ENCODE peak calls at places on chromosomes 11 and 22, in four cellular contexts. Z is K562, T is H1, N is HepG2. Q is an unnamed sample.

GRCh38 chr22:40415531-40416266 is 45.3 kb downstream of the SGSM3 start:
- DNase-seq in Z (no peak), T (no peak), N (no peak), Q (no peak)

GRCh38 chr11:120134106-120134930 is 3.6 kb downstream of the TRIM29 start:
- DNase-seq in Z (no peak), T (no peak), N (no peak), Q (no peak)

GRCh38 chr11:293852-294661 is 5.1 kb downstream of the PGGHG start:
- DNase-seq in Z (no peak), T (no peak), N (no peak), Q (no peak)

GRCh38 chr11:62143727-62144126 is 19.9 kb downstream of the INCENP start:
- DNase-seq in Z (no peak), T (no peak), N (no peak), Q (no peak)

GRCh38 chr11:78731008-78731407 is 156.3 kb upstream of the NARS2 start:
- DNase-seq in Z (no peak), T (no peak), N (peak), Q (no peak)

GRCh38 chr11:22049276-22049675 is 143.6 kb upstream of the ANO5 start:
- DNase-seq in Z (no peak), T (no peak), N (no peak), Q (no peak)

GRCh38 chr22:46796566-46797195 is 34.2 kb downstream of the TBC1D22A start:
- DNase-seq in Z (no peak), T (no peak), N (no peak), Q (no peak)

GRCh38 chr22:47807506-47807905 is 1045.1 kb downstream of the TBC1D22A start:
- DNase-seq in Z (no peak), T (no peak), N (no peak), Q (no peak)

GRCh38 chr11:20078846-20079245 is 81.4 kb downstream of the DBX1 start:
- DNase-seq in Z (no peak), T (no peak), N (no peak), Q (no peak)

GRCh38 chr11:133895551-133895950 is 50.2 kb upstream of the SPATA19 start:
- DNase-seq in Z (no peak), T (no peak), N (no peak), Q (no peak)

GRCh38 chr22:38248280-38248679 is 24.5 kb downstream of the TMEM184B start:
- DNase-seq in Z (no peak), T (no peak), N (no peak), Q (no peak)

GRCh38 chr22:50317674-50318073 is 9.1 kb downstream of the DENND6B start:
- DNase-seq in Z (no peak), T (no peak), N (no peak), Q (no peak)

GRCh38 chr22:24440718-24441405 is 13.5 kb downstream of the ADORA2A start:
- DNase-seq in Z (no peak), T (no peak), N (no peak), Q (no peak)

GRCh38 chr11:130488187-130489026 is 40.0 kb downstream of the ADAMTS15 start:
- DNase-seq in Z (no peak), T (no peak), N (no peak), Q (no peak)

GRCh38 chr11:86473991-86474833 is 99.5 kb downstream of the CCDC81 start:
- DNase-seq in Z (no peak), T (no peak), N (no peak), Q (no peak)

GRCh38 chr22:32823024-32823730 is 21.7 kb downstream of the TIMP3 start:
- DNase-seq in Z (peak), T (peak), N (peak), Q (no peak)

GRCh38 chr11:57370251-57370650 is 10.7 kb downstream of the PRG3 start:
- DNase-seq in Z (no peak), T (no peak), N (no peak), Q (no peak)

GRCh38 chr11:94948070-94948617 is 25.2 kb downstream of the CWC15 start:
- DNase-seq in Z (no peak), T (no peak), N (no peak), Q (no peak)

GRCh38 chr11:68021167-68021787 is 9.2 kb upstream of the NDUFS8 start:
- DNase-seq in Z (no peak), T (no peak), N (no peak), Q (no peak)

GRCh38 chr11:130381317-130381716 is 47.1 kb downstream of the ADAMTS8 start:
- DNase-seq in Z (no peak), T (no peak), N (no peak), Q (no peak)

GRCh38 chr22:17086750-17087149 is 1.9 kb downstream of the IL17RA start:
- DNase-seq in Z (no peak), T (no peak), N (no peak), Q (no peak)

GRCh38 chr11:121968638-121969037 is 147.4 kb downstream of the BLID start:
- DNase-seq in Z (no peak), T (no peak), N (no peak), Q (no peak)

GRCh38 chr11:121967131-121967689 is 148.8 kb downstream of the BLID start:
- DNase-seq in Z (no peak), T (no peak), N (no peak), Q (no peak)

GRCh38 chr11:121964591-121964990 is 151.4 kb downstream of the BLID start:
- DNase-seq in Z (no peak), T (no peak), N (no peak), Q (no peak)

GRCh38 chr11:121961228-121961860 is 154.7 kb downstream of the BLID start:
- DNase-seq in Z (no peak), T (no peak), N (no peak), Q (no peak)

DNA sequence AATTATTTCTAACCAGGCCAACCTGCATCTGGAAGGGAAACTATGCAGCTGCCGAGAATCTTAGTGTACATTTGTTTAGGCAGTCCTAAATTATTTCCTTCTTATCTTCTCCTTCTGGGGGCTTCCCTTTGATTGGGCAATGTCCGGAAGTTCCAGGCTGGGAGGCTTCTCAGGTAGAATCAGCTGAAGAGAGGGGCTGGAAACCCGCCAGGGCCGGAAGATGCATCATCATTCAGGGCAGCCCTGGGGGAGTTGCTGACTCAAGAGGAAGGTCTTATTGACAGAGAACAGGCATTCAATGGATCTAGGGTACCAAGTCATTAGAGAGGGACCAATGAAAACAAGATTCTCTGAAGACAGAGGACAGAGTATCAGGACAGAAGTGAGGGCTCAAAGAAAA is 150.7 kb downstream of the BLID start:
- DNase-seq in Z (no peak), T (no peak), N (no peak), Q (no peak)
- TF ChIP-seq HDAC6 in Z (no peak), T (no peak), N (no peak), Q (no peak)

GRCh38 chr11:8933931-8934330 is 1.2 kb upstream of the C11orf16 start:
- DNase-seq in Z (no peak), T (no peak), N (no peak), Q (no peak)

GRCh38 chr11:8941341-8942103 is 1.3 kb downstream of the ASCL3 start:
- DNase-seq in Z (no peak), T (no peak), N (no peak), Q (no peak)

GRCh38 chr11:8934735-8935478 is 2.2 kb upstream of the C11orf16 start:
- DNase-seq in Z (no peak), T (no peak), N (peak), Q (no peak)

GRCh38 chr11:8937659-8938058 is 4.9 kb upstream of the C11orf16 start:
- DNase-seq in Z (no peak), T (no peak), N (no peak), Q (no peak)

DNA sequence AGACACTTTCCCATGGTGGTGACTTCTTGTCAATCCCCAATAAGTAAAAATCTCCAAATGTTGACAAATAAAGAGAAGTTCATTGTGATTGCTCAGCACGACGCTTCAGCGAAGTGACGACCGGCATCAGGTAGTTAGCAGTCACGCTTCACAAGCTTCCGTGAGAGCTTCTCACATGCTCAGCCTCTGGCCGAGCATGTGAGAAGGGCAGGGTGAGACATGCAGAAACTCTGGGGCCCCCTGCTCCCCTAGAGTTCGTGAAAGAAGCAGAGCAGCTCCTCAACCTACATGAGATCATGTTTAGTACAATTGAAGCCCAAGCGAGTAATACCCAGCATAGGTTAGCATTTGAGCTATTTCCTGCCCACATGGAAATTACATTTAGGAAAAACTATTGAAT is 4.4 kb upstream of the C11orf16 start:
- DNase-seq in Z (no peak), T (no peak), N (no peak), Q (no peak)
- TF ChIP-seq HDAC6 in Z (no peak), T (no peak), N (no peak), Q (no peak)

GRCh38 chr11:77118971-77119370 is 9.1 kb upstream of the MYO7A start:
- DNase-seq in Z (no peak), T (no peak), N (no peak), Q (no peak)
- TF ChIP-seq HDAC6 in Z (no peak), T (no peak), N (no peak), Q (no peak)

DNA sequence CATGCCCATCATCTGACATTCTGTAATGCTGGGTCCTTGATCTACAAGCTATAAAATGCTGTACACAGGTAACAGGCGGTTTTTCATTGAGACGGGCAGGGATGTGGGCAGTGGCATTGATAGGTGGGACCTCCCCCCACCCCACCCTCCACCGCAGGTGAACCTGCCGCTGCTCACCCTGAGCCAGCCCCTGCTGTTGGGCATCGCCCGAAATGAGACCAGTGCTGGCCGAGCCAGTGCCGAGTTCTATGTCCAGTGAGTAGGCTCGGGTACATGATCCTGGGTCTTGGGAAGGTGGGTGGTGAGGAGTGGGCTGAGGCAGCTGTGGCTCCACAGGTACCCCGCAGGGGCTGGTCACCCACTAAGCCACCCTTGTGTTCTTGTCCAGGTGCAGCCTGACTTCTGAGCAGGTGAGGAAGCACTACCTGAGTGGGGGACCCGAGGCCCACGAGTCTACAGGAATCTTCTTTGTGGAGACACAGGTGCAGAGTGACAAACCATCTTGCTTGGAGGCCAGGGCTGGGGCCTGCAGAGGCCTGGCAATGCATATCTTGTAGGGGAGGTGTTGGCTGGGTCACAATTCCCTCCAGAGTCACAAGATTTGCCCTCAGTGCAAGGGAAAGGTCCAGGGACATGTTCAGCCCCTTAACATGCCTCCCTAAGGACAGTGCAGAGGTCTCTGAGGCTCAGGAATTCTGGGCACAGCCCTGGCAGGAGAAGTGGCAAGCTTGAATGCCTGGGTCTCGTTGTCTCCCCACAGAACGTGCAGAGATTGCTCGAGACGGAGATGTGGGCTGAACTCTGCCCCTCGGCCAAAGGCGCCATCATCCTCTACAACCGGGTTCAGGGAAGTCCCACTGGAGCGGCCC is 1.0 kb upstream of the DNAJC4 start:
- DNase-seq in Z (no peak), T (no peak), N (no peak), Q (no peak)
- TF ChIP-seq HDAC6 in Z (no peak), T (no peak), N (no peak), Q (no peak)

GRCh38 chr22:26471522-26471921 is 12.1 kb downstream of the HPS4 start:
- DNase-seq in Z (no peak), T (peak), N (peak), Q (no peak)
- TF ChIP-seq HDAC6 in Z (no peak), T (no peak), N (no peak), Q (no peak)

GRCh38 chr11:125763483-125763882 is 15.1 kb downstream of the PATE2 start:
- DNase-seq in Z (no peak), T (no peak), N (no peak), Q (no peak)

GRCh38 chr11:125766251-125766650 is 12.4 kb downstream of the PATE2 start:
- DNase-seq in Z (no peak), T (no peak), N (no peak), Q (no peak)

GRCh38 chr11:125762445-125762844 is 16.2 kb downstream of the PATE2 start:
- DNase-seq in Z (no peak), T (no peak), N (no peak), Q (no peak)
- TF ChIP-seq HDAC6 in Z (no peak), T (no peak), N (no peak), Q (no peak)

GRCh38 chr22:43425976-43426785 is 14.4 kb downstream of the MPPED1 start:
- DNase-seq in Z (no peak), T (no peak), N (no peak), Q (no peak)
- TF ChIP-seq HDAC6 in Z (no peak), T (no peak), N (no peak), Q (no peak)

GRCh38 chr11:11520231-11521015 is 101.4 kb downstream of the GALNT18 start:
- DNase-seq in Z (no peak), T (no peak), N (no peak), Q (no peak)

GRCh38 chr11:11528986-11529385 is 92.8 kb downstream of the GALNT18 start:
- DNase-seq in Z (no peak), T (no peak), N (no peak), Q (no peak)

GRCh38 chr11:11525283-11525682 is 96.5 kb downstream of the GALNT18 start:
- DNase-seq in Z (no peak), T (no peak), N (no peak), Q (no peak)

GRCh38 chr11:11521306-11522002 is 100.4 kb downstream of the GALNT18 start:
- DNase-seq in Z (no peak), T (no peak), N (no peak), Q (no peak)

GRCh38 chr11:11524436-11525038 is 97.3 kb downstream of the GALNT18 start:
- DNase-seq in Z (no peak), T (no peak), N (no peak), Q (no peak)
- TF ChIP-seq HDAC6 in Z (no peak), T (no peak), N (no peak), Q (no peak)

GRCh38 chr22:22911327-22912134 is 23.9 kb downstream of the IGLL5 start:
- DNase-seq in Z (peak), T (no peak), N (no peak), Q (no peak)

GRCh38 chr22:22912135-22912408 is 24.5 kb downstream of the IGLL5 start:
- DNase-seq in Z (no peak), T (no peak), N (no peak), Q (no peak)

GRCh38 chr22:22909605-22910271 is 22.1 kb downstream of the IGLL5 start:
- DNase-seq in Z (peak), T (no peak), N (no peak), Q (no peak)

GRCh38 chr22:22908941-22909604 is 21.5 kb downstream of the IGLL5 start:
- DNase-seq in Z (peak), T (no peak), N (no peak), Q (no peak)

GRCh38 chr22:22910272-22911240 is 22.9 kb downstream of the IGLL5 start:
- DNase-seq in Z (peak), T (no peak), N (no peak), Q (no peak)
- TF ChIP-seq HDAC6 in Z (no peak), T (no peak), N (no peak), Q (no peak)

GRCh38 chr11:117445097-117445658 is 117.5 kb downstream of the CEP164 start:
- DNase-seq in Z (no peak), T (no peak), N (no peak), Q (no peak)
- TF ChIP-seq HDAC6 in Z (no peak), T (no peak), N (no peak), Q (no peak)

Q was measured in GM12878.